ENCODE peak calls at places on chromosomes 7 and 10, in ten cellular contexts. F, C, L, H, S, D, W, A, O and R are unnamed samples.

GRCh38 chr10:129774736-129775401 is 189.2 kb downstream of the EBF3 start:
- DNase-seq in F (no peak), C (no peak), L (no peak), H (no peak), S (no peak), D (no peak), W (no peak), A (no peak), O (no peak), R (no peak)

GRCh38 chr7:33773053-33773452 is 132.3 kb upstream of the BMPER start:
- DNase-seq in F (no peak), C (no peak), L (peak; percentile 97), H (peak; percentile 32), S (no peak), D (no peak), W (peak; percentile 68), A (no peak), O (peak; percentile 70), R (no peak)

GRCh38 chr10:97425964-97426775 is at the start of gene PGAM1:
- DNase-seq in F (peak; percentile 91), C (peak; percentile 99), L (peak; percentile 89), H (peak; percentile 95), S (peak; percentile 97), D (peak; percentile 95), W (peak; percentile 95), A (peak; percentile 90), O (peak; percentile 98), R (peak; percentile 98)

GRCh38 chr10:119567978-119568377 is 25.5 kb upstream of the RGS10 start:
- DNase-seq in F (no peak), C (peak; percentile 32), L (no peak), H (no peak), S (no peak), D (no peak), W (no peak), A (no peak), O (no peak), R (no peak)

GRCh38 chr10:68086011-68086410 is 10.9 kb upstream of the HERC4 start:
- DNase-seq in F (no peak), C (no peak), L (no peak), H (no peak), S (peak; percentile 28), D (no peak), W (no peak), A (no peak), O (no peak), R (no peak)

GRCh38 chr10:8453587-8453986 is 399.1 kb downstream of the GATA3 start:
- DNase-seq in F (no peak), C (no peak), L (peak; percentile 56), H (peak; percentile 33), S (no peak), D (no peak), W (no peak), A (no peak), O (peak; percentile 24), R (no peak)

GRCh38 chr10:110008518-110009339 is 945 bp downstream of the ADD3 start:
- DNase-seq in F (peak; percentile 75), C (peak; percentile 68), L (peak; percentile 46), H (peak; percentile 66), S (peak; percentile 31), D (peak; percentile 67), W (no peak), A (no peak), O (peak; percentile 38), R (peak; percentile 13)

GRCh38 chr10:68105820-68106219 is 3.5 kb upstream of the MYPN start:
- DNase-seq in F (no peak), C (peak; percentile 6), L (peak; percentile 64), H (peak; percentile 54), S (peak; percentile 84), D (no peak), W (peak; percentile 78), A (no peak), O (peak; percentile 25), R (no peak)

GRCh38 chr10:59991117-59991516 is 84.8 kb upstream of the CCDC6 start:
- DNase-seq in F (no peak), C (no peak), L (no peak), H (no peak), S (no peak), D (peak; percentile 16), W (no peak), A (no peak), O (no peak), R (no peak)

GRCh38 chr7:42233939-42234338 is 3.1 kb downstream of the GLI3 start:
- DNase-seq in F (no peak), C (no peak), L (peak; percentile 73), H (no peak), S (peak; percentile 40), D (no peak), W (peak; percentile 68), A (no peak), O (peak; percentile 51), R (no peak)

GRCh38 chr7:43328785-43329380 is 216.4 kb downstream of the HECW1 start:
- DNase-seq in F (no peak), C (no peak), L (no peak), H (peak; percentile 54), S (peak; percentile 12), D (no peak), W (no peak), A (no peak), O (no peak), R (no peak)

DNA sequence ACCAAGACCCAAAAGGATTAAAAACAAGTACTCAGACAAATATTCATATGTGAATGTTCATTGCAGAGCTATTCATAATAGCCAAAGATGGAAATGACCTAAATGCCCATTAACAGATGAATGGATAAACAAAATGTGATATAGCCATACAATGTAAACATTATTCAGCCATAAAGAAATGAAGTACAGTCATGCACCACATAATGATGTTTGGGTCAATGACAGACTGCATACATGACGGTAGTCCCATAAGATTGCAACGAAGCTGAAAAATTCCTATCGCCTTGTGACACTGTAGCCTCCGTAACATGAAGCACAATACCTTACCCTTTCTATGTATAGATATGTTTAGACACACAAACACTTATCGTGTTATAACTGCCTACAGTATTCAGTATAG is 97.9 kb downstream of the ABLIM1 start:
- DNase-seq in F (no peak), C (no peak), L (no peak), H (no peak), S (no peak), D (no peak), W (no peak), A (no peak), O (no peak), R (no peak)
- TF ChIP-seq CTCF in F (no peak), C (no peak), L (no peak), H (no peak), S (no peak), D (no peak), W (no peak), A (no peak), O (no peak), R (no peak)

GRCh38 chr7:54477083-54477482 is 65.1 kb upstream of the VSTM2A start:
- DNase-seq in F (no peak), C (no peak), L (no peak), H (peak; percentile 13), S (no peak), D (peak; percentile 3), W (no peak), A (no peak), O (no peak), R (no peak)
- TF ChIP-seq CTCF in F (no peak), C (no peak), L (no peak), H (no peak), S (no peak), D (peak; percentile 26), W (no peak), A (peak; percentile 8), O (no peak), R (peak; percentile 20)

DNA sequence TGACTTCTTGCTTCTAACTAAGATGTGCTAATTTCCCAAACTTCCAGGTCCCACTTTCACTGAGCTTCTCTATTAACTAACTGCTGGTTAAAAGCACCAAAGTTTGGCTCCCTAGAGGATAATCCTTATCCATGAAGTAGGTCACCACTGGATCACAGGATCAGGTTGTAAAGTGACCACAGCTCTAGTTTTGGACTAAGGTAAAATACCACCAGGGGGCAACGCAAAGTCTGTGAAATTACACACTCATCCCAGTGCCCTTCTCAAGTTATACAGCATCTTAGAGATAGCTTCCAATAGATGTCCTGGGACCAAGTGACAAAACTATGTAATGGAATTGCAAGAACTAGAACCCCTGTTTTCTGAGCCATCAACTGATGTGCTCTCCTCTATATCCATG is 116.4 kb upstream of the ASAH2 start:
- DNase-seq in F (no peak), C (peak; percentile 25), L (peak; percentile 26), H (peak; percentile 58), S (peak; percentile 52), D (peak; percentile 78), W (peak; percentile 54), A (no peak), O (peak; percentile 72), R (peak; percentile 41)
- TF ChIP-seq CTCF in F (no peak), C (peak; percentile 25), L (peak; percentile 27), H (peak; percentile 18), S (peak; percentile 63), D (peak; percentile 61), W (peak; percentile 46), A (no peak), O (peak; percentile 61), R (peak; percentile 37)

GRCh38 chr10:84331091-84331490 is 2.7 kb downstream of the CCSER2 start:
- DNase-seq in F (no peak), C (no peak), L (no peak), H (no peak), S (no peak), D (no peak), W (no peak), A (no peak), O (no peak), R (no peak)

GRCh38 chr10:84329094-84329611 is 764 bp downstream of the CCSER2 start:
- DNase-seq in F (peak; percentile 85), C (peak; percentile 73), L (peak; percentile 50), H (peak; percentile 48), S (peak; percentile 72), D (peak; percentile 60), W (peak; percentile 59), A (no peak), O (peak; percentile 57), R (peak; percentile 24)

GRCh38 chr10:84329986-84330651 is 1.7 kb downstream of the CCSER2 start:
- DNase-seq in F (peak; percentile 61), C (peak; percentile 81), L (no peak), H (no peak), S (no peak), D (no peak), W (no peak), A (no peak), O (no peak), R (no peak)

GRCh38 chr10:84333864-84334451 is 5.6 kb downstream of the CCSER2 start:
- DNase-seq in F (peak; percentile 89), C (peak; percentile 43), L (peak; percentile 69), H (peak; percentile 26), S (no peak), D (peak; percentile 53), W (peak; percentile 55), A (no peak), O (peak; percentile 27), R (no peak)

DNA sequence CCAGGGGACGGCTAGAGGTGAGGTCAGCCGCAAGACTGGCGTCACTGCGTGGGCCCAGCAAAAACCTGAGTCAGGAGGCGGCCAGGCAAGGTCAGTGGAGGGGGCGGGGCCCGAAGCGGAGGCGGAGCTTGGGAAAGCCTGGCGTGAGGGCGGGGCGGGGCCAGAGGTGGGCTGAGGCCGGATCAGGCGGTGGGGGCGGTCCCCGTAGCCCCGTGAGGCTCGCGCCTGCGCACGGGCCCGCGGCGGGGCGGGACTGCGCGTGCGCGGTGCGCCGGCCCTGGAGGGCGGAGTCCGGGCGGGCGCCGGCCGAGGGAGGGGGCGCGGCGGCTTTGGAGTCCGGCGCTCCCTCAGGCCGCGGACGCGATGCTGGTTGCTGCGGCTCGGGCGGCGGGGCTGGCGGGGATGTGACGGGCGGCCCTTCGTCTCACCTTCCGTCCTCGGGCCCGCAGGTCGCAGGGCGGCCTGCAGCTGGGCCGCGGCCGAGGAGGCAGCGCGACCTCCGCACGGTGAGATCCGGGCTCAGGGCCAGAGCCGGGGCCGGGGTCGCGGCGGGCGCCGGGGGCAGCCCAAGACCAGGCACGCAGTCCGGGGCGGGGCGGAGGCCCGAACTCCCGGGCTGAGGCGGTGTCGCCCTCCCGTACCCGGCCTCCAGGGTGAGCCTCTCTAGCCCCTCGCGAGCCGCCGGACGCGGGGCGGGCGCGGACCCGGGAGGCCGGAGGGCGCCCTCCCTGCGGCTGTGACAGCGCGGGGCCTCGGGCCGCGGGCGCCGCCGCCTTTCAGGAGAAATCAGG is at the start of gene CCSER2:
- DNase-seq in F (peak; percentile 88), C (peak; percentile 95), L (peak; percentile 85), H (peak; percentile 94), S (peak; percentile 88), D (peak; percentile 97), W (peak; percentile 97), A (peak; percentile 87), O (peak; percentile 96), R (peak; percentile 99)
- TF ChIP-seq CTCF in F (no peak), C (no peak), L (no peak), H (no peak), S (no peak), D (no peak), W (no peak), A (peak; percentile 31), O (no peak), R (no peak)